ENCODE peak calls at places on chromosomes 6 and 20, in five cellular contexts. G is H1, K is HepG2, V is SK-N-SH, T is GM12878. L is an unnamed sample.

GRCh38 chr20:40641212-40641611 is 47.8 kb downstream of the MAFB start:
- DNase-seq in V (no peak), K (no peak), T (no peak), G (no peak), L (no peak)

GRCh38 chr20:56827763-56828162 is 198.7 kb downstream of the TFAP2C start:
- DNase-seq in V (no peak), K (no peak), G (no peak), T (no peak), L (no peak)

GRCh38 chr6:42131531-42131930 is 10.9 kb downstream of the C6orf132 start:
- DNase-seq in K (no peak), G (no peak), V (no peak), T (no peak), L (no peak)

GRCh38 chr6:28543671-28544131 is 18.0 kb downstream of the GPX5 start:
- DNase-seq in T (no peak), G (no peak), K (no peak), V (peak; percentile 12), L (no peak)

GRCh38 chr6:28742668-28743270 is 181.0 kb downstream of the TRIM27 start:
- DNase-seq in V (no peak), G (peak; percentile 75), T (no peak), K (peak; percentile 59), L (no peak)

GRCh38 chr6:44593539-44593944 is 206.0 kb downstream of the CDC5L start:
- DNase-seq in V (peak; percentile 63), T (peak; percentile 7), K (peak; percentile 68), G (peak; percentile 56), L (peak; percentile 16)

GRCh38 chr6:81689580-81689979 is 62.9 kb downstream of the TENT5A start:
- DNase-seq in T (no peak), V (no peak), G (no peak), K (no peak), L (no peak)

GRCh38 chr6:45483021-45483420 is 105.3 kb upstream of the SUPT3H start:
- DNase-seq in K (no peak), G (no peak), V (no peak), T (no peak), L (no peak)

GRCh38 chr6:14354919-14355572 is 237.5 kb downstream of the CD83 start:
- DNase-seq in K (no peak), T (no peak), V (no peak), G (no peak), L (no peak)

GRCh38 chr20:4183361-4183760 is 168.0 kb upstream of the RNF24 start:
- DNase-seq in T (no peak), G (no peak), K (no peak), V (no peak), L (no peak)

GRCh38 chr20:9903048-9903651 is 64.3 kb upstream of the PAK5 start:
- DNase-seq in K (peak; percentile 40), T (no peak), G (no peak), V (no peak), L (no peak)

GRCh38 chr6:43264599-43264998 is 21.3 kb downstream of the TTBK1 start:
- DNase-seq in V (no peak), K (no peak), G (no peak), T (no peak), L (no peak)

GRCh38 chr6:116363759-116364158 is 7.0 kb upstream of the DSE start:
- DNase-seq in T (no peak), V (no peak), K (no peak), G (no peak), L (no peak)

GRCh38 chr20:34052414-34052813 is 58.7 kb downstream of the RALY start:
- DNase-seq in K (no peak), T (no peak), G (no peak), V (no peak), L (no peak)

DNA sequence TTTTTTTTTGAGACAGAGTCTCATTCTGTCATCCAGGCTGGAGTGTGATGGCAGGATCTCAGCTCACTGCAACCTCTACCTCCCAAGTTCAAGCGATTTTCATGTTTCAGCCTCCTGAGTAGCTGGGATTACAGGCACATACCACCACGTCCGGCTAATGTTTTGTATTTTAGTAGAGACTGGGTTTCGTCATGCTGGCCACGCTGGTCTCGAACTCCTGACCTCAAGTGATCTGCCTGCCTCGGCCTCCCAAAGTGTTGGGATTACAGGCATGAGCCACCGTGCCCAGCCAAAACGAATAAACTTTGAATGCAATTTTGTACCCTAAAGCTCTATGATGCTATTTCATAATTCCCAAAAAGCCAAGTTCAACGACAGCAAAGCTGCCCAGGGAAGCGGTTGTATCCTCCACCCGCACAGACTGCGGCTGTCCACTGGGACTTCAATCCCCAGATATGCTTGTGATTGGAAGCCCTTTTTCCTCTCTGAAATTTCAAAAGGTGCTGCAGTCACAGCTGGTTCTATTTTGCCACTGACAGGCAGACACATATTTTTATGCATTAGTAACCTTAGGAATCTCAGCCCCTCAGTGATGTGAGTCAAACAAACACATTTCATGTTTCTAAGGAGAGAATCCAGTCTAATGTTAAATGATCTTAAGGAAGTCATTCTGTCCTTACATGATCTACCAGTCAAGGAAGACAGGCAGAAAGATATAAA is 8.7 kb upstream of the RAMACL start:
- DNase-seq in V (no peak), K (no peak), T (no peak), G (no peak), L (no peak)
- TF ChIP-seq JUND in V (peak; percentile 69), K (no peak), T (no peak), G (no peak), L (no peak)

GRCh38 chr6:12528171-12528570 is 188.4 kb upstream of the PHACTR1 start:
- DNase-seq in T (no peak), G (no peak), V (peak; percentile 10), K (no peak), L (no peak)

GRCh38 chr6:12530345-12530744 is 186.2 kb upstream of the PHACTR1 start:
- DNase-seq in V (no peak), G (no peak), T (no peak), K (no peak), L (no peak)

GRCh38 chr6:12529364-12530019 is 187.1 kb upstream of the PHACTR1 start:
- DNase-seq in G (no peak), T (no peak), V (no peak), K (no peak), L (no peak)

GRCh38 chr6:12527339-12527738 is 189.2 kb upstream of the PHACTR1 start:
- DNase-seq in G (no peak), V (no peak), T (no peak), K (no peak), L (no peak)

DNA sequence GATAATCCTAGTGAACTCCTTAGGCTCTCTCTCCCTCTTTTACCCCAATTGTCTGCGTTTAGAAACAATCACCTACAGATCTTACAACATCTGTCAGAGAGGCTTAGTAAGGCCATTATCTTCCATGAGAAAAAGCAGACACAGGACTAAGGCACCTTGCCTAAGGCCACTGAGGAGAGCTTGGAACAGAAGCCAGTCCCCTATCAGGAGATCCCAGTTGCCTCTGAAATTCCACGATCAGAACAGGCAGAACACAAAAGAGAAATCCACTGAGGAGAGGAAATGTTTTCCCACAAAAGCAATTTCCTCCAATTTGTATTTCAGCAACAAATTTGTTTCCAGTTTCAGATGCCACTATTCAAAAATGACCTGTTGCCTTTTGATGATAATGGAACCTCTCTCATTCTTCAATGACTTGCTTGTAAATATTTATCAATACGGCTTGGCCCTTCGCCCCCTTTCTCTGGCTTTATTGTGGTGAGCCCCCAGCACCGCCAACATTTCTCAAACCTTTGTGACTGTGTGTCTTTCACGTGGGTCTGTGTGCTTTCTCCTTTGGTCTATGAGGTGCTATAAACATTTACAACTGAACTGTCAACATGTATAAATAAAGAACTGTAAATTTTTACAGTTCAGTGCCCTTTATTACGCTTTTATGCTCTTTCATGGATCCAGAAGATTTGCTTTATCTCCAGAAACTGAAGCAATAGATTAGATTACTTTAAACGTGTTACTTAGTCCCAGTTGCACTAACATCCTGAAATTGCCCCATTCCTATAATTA is 187.8 kb upstream of the PHACTR1 start:
- DNase-seq in T (no peak), V (peak; percentile 72), G (no peak), K (no peak), L (no peak)
- TF ChIP-seq JUND in T (no peak), V (no peak), G (no peak), K (no peak), L (no peak)

GRCh38 chr6:79617521-79617941 is 13.6 kb upstream of the SH3BGRL2 start:
- DNase-seq in K (peak; percentile 91), T (no peak), V (no peak), G (no peak), L (peak; percentile 58)
- TF ChIP-seq JUND in K (no peak), T (no peak), V (no peak), G (no peak), L (no peak)

GRCh38 chr6:4518506-4518905 is 257.7 kb upstream of the CDYL start:
- DNase-seq in G (no peak), K (no peak), T (peak; percentile 9), V (no peak), L (no peak)
- TF ChIP-seq JUND in G (no peak), K (no peak), T (no peak), V (no peak), L (no peak)

DNA sequence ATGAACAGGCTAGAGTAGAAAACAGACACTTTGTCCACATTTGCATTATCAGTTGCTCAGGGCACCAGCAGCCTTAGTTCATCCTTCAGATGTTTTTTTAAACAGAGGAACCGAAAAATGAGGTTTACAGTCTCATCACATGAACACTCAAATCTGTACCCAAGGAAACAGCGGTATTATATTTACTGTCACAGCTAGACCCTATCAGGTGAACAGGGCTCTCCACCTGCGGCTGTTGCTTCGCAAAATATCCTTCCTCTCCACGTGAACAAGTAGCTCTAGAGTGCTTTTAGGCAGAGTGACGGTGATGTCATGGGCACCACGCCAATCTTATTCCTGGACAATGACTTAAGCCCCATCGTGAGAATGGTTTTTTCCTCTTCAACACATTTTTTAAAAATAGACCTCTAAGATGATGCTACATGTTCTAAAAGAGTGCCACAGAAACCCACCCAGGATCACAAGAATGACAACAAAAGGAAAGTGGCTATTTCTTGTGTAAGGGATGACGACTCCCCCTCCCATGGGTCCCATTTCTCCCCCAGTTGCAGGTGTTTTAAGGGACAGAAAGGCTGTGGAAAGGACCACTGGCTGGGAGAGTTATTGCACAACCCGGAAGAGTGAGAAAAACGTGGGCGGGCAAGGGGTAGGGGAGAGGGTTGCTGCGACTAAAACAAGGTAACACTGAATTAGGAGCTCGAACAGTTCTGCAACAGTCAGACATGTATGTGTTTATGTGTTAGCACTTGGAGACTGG is 77.7 kb downstream of the EFHC1 start:
- DNase-seq in T (peak; percentile 95), K (no peak), V (no peak), G (no peak), L (no peak)
- TF ChIP-seq JUND in T (peak; percentile 19), K (no peak), V (no peak), G (no peak), L (no peak)

GRCh38 chr6:158653577-158654354 is 3.9 kb downstream of the SYTL3 start:
- DNase-seq in K (no peak), T (peak; percentile 91), G (no peak), V (no peak), L (no peak)
- TF ChIP-seq JUND in K (no peak), T (peak; percentile 52), G (no peak), V (no peak), L (no peak)

GRCh38 chr6:20751293-20751946 is 217.2 kb downstream of the CDKAL1 start:
- DNase-seq in G (no peak), K (no peak), T (no peak), V (no peak), L (no peak)

GRCh38 chr6:20746024-20746423 is 211.8 kb downstream of the CDKAL1 start:
- DNase-seq in T (no peak), G (no peak), V (no peak), K (no peak), L (no peak)

GRCh38 chr6:20744911-20745557 is 210.8 kb downstream of the CDKAL1 start:
- DNase-seq in T (no peak), G (no peak), V (no peak), K (no peak), L (no peak)

GRCh38 chr6:20746805-20747204 is 212.5 kb downstream of the CDKAL1 start:
- DNase-seq in K (peak; percentile 74), G (no peak), T (no peak), V (no peak), L (no peak)

GRCh38 chr6:20747996-20748395 is 213.7 kb downstream of the CDKAL1 start:
- DNase-seq in T (no peak), K (no peak), V (no peak), G (no peak), L (no peak)
- TF ChIP-seq JUND in T (no peak), K (no peak), V (no peak), G (no peak), L (no peak)